ENCODE peak calls at places on chromosomes 5 and 9, in five cellular contexts. A is IMR-90; K is activated T-cell treated with anti-CD3 and anti-CD28 coated beads, Interleukin-2, amount 50 U/mL, for 1 hour; D is RCC 7860; X is AG10803. H is an unnamed sample.

GRCh38 chr5:127802477-127802865 is 99.3 kb downstream of the CCDC192 start:
- DNase-seq in A (peak), K (no peak), D (no peak), X (peak), H (peak)

GRCh38 chr9:103928452-103928851 is 165.7 kb upstream of the SMC2 start:
- DNase-seq in A (no peak), K (no peak), D (no peak), X (no peak), H (no peak)

GRCh38 chr9:9998491-9999287 is 614.1 kb downstream of the PTPRD start:
- DNase-seq in A (no peak), K (no peak), D (no peak), X (no peak), H (no peak)

GRCh38 chr9:124306098-124306735 is 48.5 kb downstream of the NEK6 start:
- DNase-seq in A (peak), K (no peak), D (peak), X (peak), H (peak)

GRCh38 chr5:153658606-153659005 is 168.1 kb downstream of the GRIA1 start:
- DNase-seq in A (no peak), K (no peak), D (no peak), X (peak), H (peak)

GRCh38 chr5:170226661-170227060 is 6.1 kb upstream of the C5orf58 start:
- DNase-seq in A (no peak), K (no peak), D (no peak), X (no peak), H (no peak)

GRCh38 chr9:68653141-68653595 is 51.9 kb upstream of the PIP5K1B start:
- DNase-seq in A (no peak), K (no peak), D (no peak), X (no peak), H (no peak)

GRCh38 chr5:177312649-177313181 is 1.0 kb upstream of the MXD3 start:
- DNase-seq in A (no peak), K (no peak), D (peak), X (no peak), H (no peak)

GRCh38 chr9:70421272-70422180 is 7.1 kb upstream of the KLF9 start:
- DNase-seq in A (peak), K (peak), D (no peak), X (peak), H (peak)

H was measured in astrocyte.